ENCODE peak calls at places on chromosomes 4 and X, in nine cellular contexts. One of them, this sample, is unnamed.

GRCh38 chr4:6294705-6295421 is 25.2 kb downstream of the WFS1 start:
- DNase-seq in iris pigment epithelial cell: no peak
- DNase-seq in KBM-7: no peak
- DNase-seq in Calu3: no peak
- DNase-seq in omental fat pad: no peak
- DNase-seq in left ventricle myocardium inferior: no peak
- DNase-seq in iPS DF 19.7: no peak
- DNase-seq in GM12891: no peak
- DNase-seq in COR-L47: no peak
- DNase-seq in this sample: no peak

GRCh38 chrX:109344666-109345065 is 137.2 kb downstream of the GUCY2F start:
- DNase-seq in iris pigment epithelial cell: no peak
- DNase-seq in KBM-7: no peak
- DNase-seq in Calu3: no peak
- DNase-seq in omental fat pad: no peak
- DNase-seq in left ventricle myocardium inferior: no peak
- DNase-seq in iPS DF 19.7: no peak
- DNase-seq in GM12891: no peak
- DNase-seq in COR-L47: no peak
- DNase-seq in this sample: no peak

GRCh38 chr4:19309365-19309764 is 942.3 kb upstream of the SLIT2 start:
- DNase-seq in iris pigment epithelial cell: peak; percentile 77
- DNase-seq in KBM-7: no peak
- DNase-seq in Calu3: no peak
- DNase-seq in omental fat pad: no peak
- DNase-seq in left ventricle myocardium inferior: no peak
- DNase-seq in iPS DF 19.7: no peak
- DNase-seq in GM12891: no peak
- DNase-seq in COR-L47: peak; percentile 36
- DNase-seq in this sample: no peak

GRCh38 chr4:139229534-139230039 is 50.4 kb downstream of the MGARP start:
- DNase-seq in iris pigment epithelial cell: peak; percentile 68
- DNase-seq in KBM-7: peak; percentile 51
- DNase-seq in Calu3: peak; percentile 8
- DNase-seq in omental fat pad: no peak
- DNase-seq in left ventricle myocardium inferior: no peak
- DNase-seq in iPS DF 19.7: no peak
- DNase-seq in GM12891: no peak
- DNase-seq in COR-L47: peak; percentile 40
- DNase-seq in this sample: no peak

GRCh38 chrX:136810493-136810892 is 29.8 kb upstream of the ARHGEF6 start:
- DNase-seq in iris pigment epithelial cell: no peak
- DNase-seq in KBM-7: peak; percentile 24
- DNase-seq in Calu3: no peak
- DNase-seq in omental fat pad: no peak
- DNase-seq in left ventricle myocardium inferior: no peak
- DNase-seq in iPS DF 19.7: no peak
- DNase-seq in GM12891: no peak
- DNase-seq in COR-L47: no peak
- DNase-seq in this sample: no peak

GRCh38 chr4:73704314-73705055 is 35.9 kb upstream of the CXCL8 start:
- DNase-seq in iris pigment epithelial cell: peak; percentile 100
- DNase-seq in KBM-7: peak; percentile 77
- DNase-seq in Calu3: peak; percentile 66
- DNase-seq in omental fat pad: peak; percentile 53
- DNase-seq in left ventricle myocardium inferior: no peak
- DNase-seq in iPS DF 19.7: no peak
- DNase-seq in GM12891: no peak
- DNase-seq in COR-L47: no peak
- DNase-seq in this sample: peak; percentile 15

GRCh38 chr4:19924761-19925160 is 326.9 kb upstream of the SLIT2 start:
- DNase-seq in iris pigment epithelial cell: peak; percentile 75
- DNase-seq in KBM-7: no peak
- DNase-seq in Calu3: no peak
- DNase-seq in omental fat pad: no peak
- DNase-seq in left ventricle myocardium inferior: no peak
- DNase-seq in iPS DF 19.7: no peak
- DNase-seq in GM12891: no peak
- DNase-seq in COR-L47: no peak
- DNase-seq in this sample: no peak

GRCh38 chrX:122591546-122591945 is 592.5 kb upstream of the GRIA3 start:
- DNase-seq in iris pigment epithelial cell: no peak
- DNase-seq in KBM-7: no peak
- DNase-seq in Calu3: no peak
- DNase-seq in omental fat pad: no peak
- DNase-seq in left ventricle myocardium inferior: no peak
- DNase-seq in iPS DF 19.7: peak; percentile 20
- DNase-seq in GM12891: no peak
- DNase-seq in COR-L47: no peak
- DNase-seq in this sample: no peak

GRCh38 chr4:189304179-189304578 is 636.5 kb upstream of the FRG1 start:
- DNase-seq in iris pigment epithelial cell: peak; percentile 8
- DNase-seq in KBM-7: no peak
- DNase-seq in Calu3: no peak
- DNase-seq in omental fat pad: no peak
- DNase-seq in left ventricle myocardium inferior: no peak
- DNase-seq in iPS DF 19.7: no peak
- DNase-seq in GM12891: no peak
- DNase-seq in COR-L47: no peak
- DNase-seq in this sample: no peak

GRCh38 chr4:174066806-174067205 is 216.7 kb downstream of the FBXO8 start:
- DNase-seq in iris pigment epithelial cell: no peak
- DNase-seq in KBM-7: no peak
- DNase-seq in Calu3: no peak
- DNase-seq in omental fat pad: no peak
- DNase-seq in left ventricle myocardium inferior: no peak
- DNase-seq in iPS DF 19.7: no peak
- DNase-seq in GM12891: no peak
- DNase-seq in COR-L47: no peak
- DNase-seq in this sample: no peak

GRCh38 chr4:178198691-178199090 is 756.5 kb upstream of the AGA start:
- DNase-seq in iris pigment epithelial cell: peak; percentile 6
- DNase-seq in KBM-7: no peak
- DNase-seq in Calu3: no peak
- DNase-seq in omental fat pad: no peak
- DNase-seq in left ventricle myocardium inferior: no peak
- DNase-seq in iPS DF 19.7: no peak
- DNase-seq in GM12891: no peak
- DNase-seq in COR-L47: no peak
- DNase-seq in this sample: no peak

GRCh38 chr4:41709844-41710481 is 38.6 kb downstream of the PHOX2B start:
- DNase-seq in iris pigment epithelial cell: peak; percentile 90
- DNase-seq in KBM-7: no peak
- DNase-seq in Calu3: no peak
- DNase-seq in omental fat pad: no peak
- DNase-seq in left ventricle myocardium inferior: no peak
- DNase-seq in iPS DF 19.7: no peak
- DNase-seq in GM12891: no peak
- DNase-seq in COR-L47: no peak
- DNase-seq in this sample: no peak

GRCh38 chr4:3248811-3249661 is at the start of gene MSANTD1:
- DNase-seq in iris pigment epithelial cell: peak; percentile 54
- DNase-seq in KBM-7: peak; percentile 12
- DNase-seq in Calu3: no peak
- DNase-seq in omental fat pad: no peak
- DNase-seq in left ventricle myocardium inferior: no peak
- DNase-seq in iPS DF 19.7: no peak
- DNase-seq in GM12891: no peak
- DNase-seq in COR-L47: no peak
- DNase-seq in this sample: no peak

GRCh38 chr4:177444911-177445736 is 2.9 kb upstream of the AGA start:
- DNase-seq in iris pigment epithelial cell: no peak
- DNase-seq in KBM-7: no peak
- DNase-seq in Calu3: no peak
- DNase-seq in omental fat pad: no peak
- DNase-seq in left ventricle myocardium inferior: no peak
- DNase-seq in iPS DF 19.7: no peak
- DNase-seq in GM12891: no peak
- DNase-seq in COR-L47: peak; percentile 57
- DNase-seq in this sample: no peak

GRCh38 chr4:33882246-33882990 is 2361.9 kb downstream of the ARAP2 start:
- DNase-seq in iris pigment epithelial cell: no peak
- DNase-seq in KBM-7: no peak
- DNase-seq in Calu3: no peak
- DNase-seq in omental fat pad: no peak
- DNase-seq in left ventricle myocardium inferior: no peak
- DNase-seq in iPS DF 19.7: no peak
- DNase-seq in GM12891: no peak
- DNase-seq in COR-L47: no peak
- DNase-seq in this sample: no peak

GRCh38 chr4:177147668-177148067 is 162.0 kb upstream of the NEIL3 start:
- DNase-seq in iris pigment epithelial cell: no peak
- DNase-seq in KBM-7: no peak
- DNase-seq in Calu3: no peak
- DNase-seq in omental fat pad: no peak
- DNase-seq in left ventricle myocardium inferior: no peak
- DNase-seq in iPS DF 19.7: no peak
- DNase-seq in GM12891: no peak
- DNase-seq in COR-L47: no peak
- DNase-seq in this sample: no peak

GRCh38 chr4:7779194-7779768 is 160.4 kb downstream of the AFAP1 start:
- DNase-seq in iris pigment epithelial cell: peak; percentile 43
- DNase-seq in KBM-7: no peak
- DNase-seq in Calu3: no peak
- DNase-seq in omental fat pad: no peak
- DNase-seq in left ventricle myocardium inferior: no peak
- DNase-seq in iPS DF 19.7: no peak
- DNase-seq in GM12891: no peak
- DNase-seq in COR-L47: no peak
- DNase-seq in this sample: no peak

GRCh38 chr4:123386608-123387007 is 10.0 kb upstream of the SPRY1 start:
- DNase-seq in iris pigment epithelial cell: peak; percentile 67
- DNase-seq in KBM-7: no peak
- DNase-seq in Calu3: no peak
- DNase-seq in omental fat pad: no peak
- DNase-seq in left ventricle myocardium inferior: no peak
- DNase-seq in iPS DF 19.7: no peak
- DNase-seq in GM12891: no peak
- DNase-seq in COR-L47: no peak
- DNase-seq in this sample: no peak

GRCh38 chrX:88613338-88613737 is 133.7 kb upstream of the CPXCR1 start:
- DNase-seq in iris pigment epithelial cell: peak; percentile 9
- DNase-seq in KBM-7: peak; percentile 59
- DNase-seq in Calu3: no peak
- DNase-seq in omental fat pad: no peak
- DNase-seq in left ventricle myocardium inferior: no peak
- DNase-seq in iPS DF 19.7: peak; percentile 12
- DNase-seq in GM12891: no peak
- DNase-seq in COR-L47: no peak
- DNase-seq in this sample: no peak

GRCh38 chr4:18981234-18981615 is 959.7 kb upstream of the LCORL start:
- DNase-seq in iris pigment epithelial cell: no peak
- DNase-seq in KBM-7: no peak
- DNase-seq in Calu3: no peak
- DNase-seq in omental fat pad: no peak
- DNase-seq in left ventricle myocardium inferior: no peak
- DNase-seq in iPS DF 19.7: no peak
- DNase-seq in GM12891: no peak
- DNase-seq in COR-L47: no peak
- DNase-seq in this sample: no peak

This sample was measured in psoas muscle.